ENCODE peak calls at places on chromosomes 5 and 9, in nine cellular contexts. J, T, I, Y, L, X, Z, H and R are unnamed samples.
A peak's percentile ranks its signal among the peaks of the same experiment; 100 is the strongest.

GRCh38 chr9:14882118-14882517 is 28.1 kb downstream of the FREM1 start:
- DNase-seq in J (no peak), T (no peak), I (no peak), Y (no peak), L (no peak), X (no peak), Z (no peak), H (no peak), R (no peak)

GRCh38 chr5:66617223-66617861 is 21.1 kb downstream of the MAST4 start:
- DNase-seq in J (no peak), T (no peak), I (no peak), Y (no peak), L (no peak), X (no peak), Z (no peak), H (no peak), R (no peak)

GRCh38 chr5:133821311-133821741 is 147.1 kb downstream of the C5orf15 start:
- DNase-seq in J (no peak), T (no peak), I (no peak), Y (no peak), L (no peak), X (no peak), Z (no peak), H (no peak), R (no peak)

GRCh38 chr5:96509313-96509712 is 76.3 kb upstream of the PCSK1 start:
- DNase-seq in J (no peak), T (no peak), I (no peak), Y (no peak), L (peak; percentile 83), X (no peak), Z (no peak), H (no peak), R (no peak)

GRCh38 chr5:92019376-92019990 is 636.4 kb upstream of the ARRDC3 start:
- DNase-seq in J (no peak), T (no peak), I (no peak), Y (no peak), L (peak; percentile 54), X (no peak), Z (peak; percentile 2), H (no peak), R (no peak)

GRCh38 chr5:13658761-13659160 is 285.7 kb downstream of the DNAH5 start:
- DNase-seq in J (no peak), T (no peak), I (no peak), Y (no peak), L (no peak), X (no peak), Z (no peak), H (no peak), R (no peak)

GRCh38 chr5:144585716-144586115 is 415.0 kb downstream of the KCTD16 start:
- DNase-seq in J (no peak), T (no peak), I (no peak), Y (no peak), L (no peak), X (no peak), Z (no peak), H (no peak), R (no peak)

GRCh38 chr5:61673007-61673735 is 341.1 kb downstream of the ZSWIM6 start:
- DNase-seq in J (no peak), T (no peak), I (no peak), Y (no peak), L (peak; percentile 40), X (peak; percentile 33), Z (no peak), H (peak; percentile 76), R (no peak)

GRCh38 chr5:2375796-2376195 is 375.7 kb downstream of the IRX2 start:
- DNase-seq in J (no peak), T (no peak), I (no peak), Y (no peak), L (no peak), X (no peak), Z (no peak), H (no peak), R (no peak)

GRCh38 chr5:141708016-141708415 is 26.0 kb upstream of the ARAP3 start:
- DNase-seq in J (no peak), T (no peak), I (no peak), Y (no peak), L (no peak), X (no peak), Z (no peak), H (peak; percentile 19), R (no peak)

GRCh38 chr5:174044451-174044850 is 1.1 kb upstream of the NSG2 start:
- DNase-seq in J (no peak), T (no peak), I (no peak), Y (no peak), L (no peak), X (no peak), Z (no peak), H (no peak), R (no peak)

GRCh38 chr5:160635046-160635445 is 213.4 kb downstream of the PTTG1 start:
- DNase-seq in J (no peak), T (no peak), I (no peak), Y (no peak), L (no peak), X (no peak), Z (no peak), H (peak; percentile 80), R (no peak)

GRCh38 chr5:10233505-10233904 is 16.2 kb downstream of the ATPSCKMT start:
- DNase-seq in J (no peak), T (no peak), I (no peak), Y (no peak), L (peak; percentile 79), X (no peak), Z (peak; percentile 1), H (no peak), R (no peak)

GRCh38 chr5:179228341-179229121 is 116.7 kb downstream of the ADAMTS2 start:
- DNase-seq in J (peak; percentile 35), T (no peak), I (no peak), Y (no peak), L (no peak), X (no peak), Z (no peak), H (peak; percentile 4), R (no peak)

GRCh38 chr5:43627028-43627427 is 24.0 kb downstream of the NNT start:
- DNase-seq in J (no peak), T (peak; percentile 10), I (no peak), Y (no peak), L (peak; percentile 81), X (no peak), Z (peak; percentile 73), H (peak; percentile 15), R (no peak)

GRCh38 chr9:106708147-106708838 is 154.7 kb upstream of the ZNF462 start:
- DNase-seq in J (no peak), T (no peak), I (no peak), Y (no peak), L (no peak), X (no peak), Z (no peak), H (no peak), R (no peak)

GRCh38 chr9:126885089-126885753 is 24.8 kb downstream of the ZBTB34 start:
- DNase-seq in J (no peak), T (no peak), I (no peak), Y (no peak), L (no peak), X (no peak), Z (no peak), H (no peak), R (no peak)

GRCh38 chr9:107488400-107489143 is 997 bp downstream of the KLF4 start:
- DNase-seq in J (peak; percentile 90), T (no peak), I (no peak), Y (no peak), L (peak; percentile 61), X (peak; percentile 56), Z (no peak), H (peak; percentile 81), R (peak; percentile 46)

GRCh38 chr5:4651811-4652565 is 488.1 kb upstream of the ADAMTS16 start:
- DNase-seq in J (no peak), T (no peak), I (no peak), Y (no peak), L (no peak), X (no peak), Z (no peak), H (no peak), R (no peak)

GRCh38 chr9:14347408-14348224 is 33.7 kb upstream of the NFIB start:
- DNase-seq in J (no peak), T (no peak), I (no peak), Y (no peak), L (peak; percentile 68), X (no peak), Z (no peak), H (peak; percentile 28), R (no peak)

GRCh38 chr9:114270120-114270975 is 52.5 kb upstream of the ORM1 start:
- DNase-seq in J (peak; percentile 24), T (no peak), I (no peak), Y (no peak), L (no peak), X (no peak), Z (no peak), H (no peak), R (no peak)

GRCh38 chr5:36728697-36729543 is 122.5 kb downstream of the SLC1A3 start:
- DNase-seq in J (no peak), T (peak; percentile 39), I (no peak), Y (peak; percentile 7), L (peak; percentile 69), X (no peak), Z (peak; percentile 85), H (no peak), R (peak; percentile 41)

GRCh38 chr5:179746872-179747271 is 14.2 kb downstream of the MAML1 start:
- DNase-seq in J (no peak), T (no peak), I (no peak), Y (no peak), L (no peak), X (no peak), Z (no peak), H (no peak), R (no peak)

GRCh38 chr5:151285683-151286082 is 17.9 kb downstream of the SLC36A3 start:
- DNase-seq in J (no peak), T (no peak), I (no peak), Y (no peak), L (no peak), X (no peak), Z (no peak), H (no peak), R (no peak)

GRCh38 chr9:108099854-108100253 is 610.3 kb upstream of the KLF4 start:
- DNase-seq in J (no peak), T (no peak), I (no peak), Y (no peak), L (no peak), X (no peak), Z (no peak), H (no peak), R (no peak)